ENCODE peak calls at places on chromosomes 12 and 14, in four cellular contexts. Z is PC-9; L is stimulated activated CD8-positive, alpha-beta memory T cell treated with anti-CD3 and anti-CD28 coated beads, Interleukin-4, amount 100 ng/mL, for 48 hours; H is HT-29. K is an unnamed sample.

GRCh38 chr12:122096591-122097149 is 18.1 kb downstream of the MLXIP start:
- DNase-seq in H (no peak), L (no peak), Z (no peak), K (no peak)

GRCh38 chr12:124852329-124852831 is 11.3 kb downstream of the SCARB1 start:
- DNase-seq in Z (no peak), L (no peak), H (no peak), K (no peak)

GRCh38 chr12:125403145-125403789 is 338.0 kb downstream of the AACS start:
- DNase-seq in Z (no peak), L (no peak), H (peak), K (no peak)

GRCh38 chr14:97329701-97330100 is 532.5 kb downstream of the VRK1 start:
- DNase-seq in L (no peak), Z (no peak), H (no peak), K (no peak)

GRCh38 chr12:105330938-105331804 is 680 bp downstream of the C12orf75 start:
- DNase-seq in Z (no peak), L (peak), H (peak), K (peak)

GRCh38 chr12:54172102-54172630 is 16.6 kb downstream of the SMUG1 start:
- DNase-seq in L (no peak), H (no peak), Z (no peak), K (no peak)

GRCh38 chr12:114401346-114402320 is 4.3 kb downstream of the TBX5 start:
- DNase-seq in Z (no peak), H (no peak), L (no peak), K (no peak)

GRCh38 chr14:67409461-67409860 is 2.5 kb downstream of the PLEK2 start:
- DNase-seq in H (no peak), Z (no peak), L (no peak), K (no peak)

GRCh38 chr12:132698336-132698735 is 10.9 kb downstream of the PXMP2 start:
- DNase-seq in H (no peak), Z (no peak), L (no peak), K (no peak)

GRCh38 chr12:80226576-80226975 is 127.2 kb downstream of the OTOGL start:
- DNase-seq in Z (no peak), L (no peak), H (peak), K (no peak)

GRCh38 chr12:111268738-111269572 is 99.9 kb downstream of the PHETA1 start:
- DNase-seq in Z (no peak), L (peak), H (no peak), K (peak)

GRCh38 chr12:85711735-85712390 is 124.3 kb downstream of the RASSF9 start:
- DNase-seq in H (no peak), Z (no peak), L (no peak), K (no peak)

GRCh38 chr12:123150804-123151678 is at the start of gene PITPNM2:
- DNase-seq in Z (no peak), H (peak), L (peak), K (peak)

GRCh38 chr14:89851031-89851430 is 103.5 kb downstream of the EFCAB11 start:
- DNase-seq in H (no peak), Z (no peak), L (no peak), K (no peak)

GRCh38 chr12:114605918-114606317 is 78.1 kb downstream of the TBX3 start:
- DNase-seq in Z (no peak), L (no peak), H (no peak), K (no peak)

GRCh38 chr12:45388545-45388944 is 172.7 kb downstream of the ANO6 start:
- DNase-seq in Z (no peak), H (peak), L (no peak), K (no peak)

GRCh38 chr14:88823968-88824313 is 510 bp upstream of the TTC8 start:
- DNase-seq in Z (no peak), L (no peak), H (no peak), K (no peak)

GRCh38 chr12:6944381-6945186 is 762 bp downstream of the C12orf57 start:
- DNase-seq in L (peak), H (peak), Z (peak), K (peak)

GRCh38 chr14:22978873-22979671 is 3.3 kb downstream of the AJUBA start:
- DNase-seq in H (no peak), L (no peak), Z (no peak), K (no peak)

GRCh38 chr14:32603992-32604391 is 274.9 kb downstream of the AKAP6 start:
- DNase-seq in H (no peak), L (no peak), Z (no peak), K (no peak)

GRCh38 chr14:51092965-51093364 is 1.9 kb downstream of the TRIM9 start:
- DNase-seq in L (no peak), Z (no peak), H (no peak), K (no peak)

GRCh38 chr12:15701212-15701611 is 88.0 kb downstream of the EPS8 start:
- DNase-seq in L (no peak), Z (no peak), H (peak), K (no peak)

GRCh38 chr14:99615497-99616245 is 11.7 kb upstream of the CCDC85C start:
- DNase-seq in L (no peak), H (no peak), Z (no peak), K (no peak)

GRCh38 chr14:44783899-44784298 is 177.8 kb downstream of the KLHL28 start:
- DNase-seq in L (no peak), Z (no peak), H (no peak), K (no peak)

GRCh38 chr12:131226345-131227265 is 272.9 kb downstream of the ADGRD1 start:
- DNase-seq in Z (no peak), L (no peak), H (no peak), K (no peak)

GRCh38 chr14:32252030-32252670 is 49.1 kb upstream of the RNU6-8 start:
- DNase-seq in H (peak), L (peak), Z (peak), K (peak)

GRCh38 chr12:3150820-3151590 is 73.8 kb downstream of the TSPAN9 start:
- DNase-seq in H (no peak), L (no peak), Z (no peak), K (no peak)

GRCh38 chr14:89576132-89576923 is 159.3 kb upstream of the FOXN3 start:
- DNase-seq in Z (no peak), L (no peak), H (no peak), K (no peak)

GRCh38 chr14:72714871-72715214 is 179.1 kb downstream of the DPF3 start:
- DNase-seq in Z (no peak), H (no peak), L (no peak), K (no peak)

GRCh38 chr12:42003031-42003430 is 141.6 kb downstream of the GXYLT1 start:
- DNase-seq in L (no peak), Z (no peak), H (no peak), K (no peak)

GRCh38 chr14:61652526-61653262 is 42.6 kb upstream of the HIF1A start:
- DNase-seq in Z (no peak), H (no peak), L (no peak), K (no peak)

GRCh38 chr12:52884526-52885293 is 20.2 kb downstream of the KRT8 start:
- DNase-seq in Z (no peak), L (peak), H (peak), K (peak)

GRCh38 chr14:87133073-87133815 is 859.7 kb downstream of the GALC start:
- DNase-seq in L (no peak), Z (no peak), H (no peak), K (no peak)

GRCh38 chr14:39050389-39050788 is 52.6 kb downstream of the SEC23A start:
- DNase-seq in H (no peak), L (no peak), Z (peak), K (no peak)

GRCh38 chr14:65258391-65258790 is 154.1 kb upstream of the FUT8 start:
- DNase-seq in H (no peak), Z (peak), L (no peak), K (no peak)

GRCh38 chr12:132441871-132442863 is 47.8 kb upstream of the FBRSL1 start:
- DNase-seq in L (no peak), Z (no peak), H (no peak), K (no peak)

K was measured in stimulated activated naive CD8-positive, alpha-beta T cell treated with anti-CD3 and anti-CD28 coated beads, Interleukin-15, Interleukin-2, amounts not matched to agents 100 U/mL and 50 U/mL, for 24 hours.